ENCODE peak calls at places on chromosomes 6 and 20, in four cellular contexts. T, W, O and S are unnamed samples.
A peak's percentile ranks its signal among the peaks of the same experiment; 100 is the strongest.

GRCh38 chr6:89393659-89394058 is 18.4 kb downstream of the RRAGD start:
- DNase-seq in T (no peak), W (no peak), O (no peak), S (no peak)

GRCh38 chr6:157107915-157108651 is 215.2 kb downstream of the TMEM242 start:
- DNase-seq in T (no peak), W (no peak), O (no peak), S (no peak)

GRCh38 chr6:97644353-97644752 is 361.3 kb upstream of the MMS22L start:
- DNase-seq in T (no peak), W (no peak), O (no peak), S (no peak)

GRCh38 chr6:136216503-136216902 is 33.6 kb downstream of the MTFR2 start:
- DNase-seq in T (no peak), W (no peak), O (no peak), S (no peak)

GRCh38 chr6:106360989-106361430 is 493 bp downstream of the CRYBG1 start:
- DNase-seq in T (peak; percentile 15), W (no peak), O (peak; percentile 25), S (peak; percentile 63)

GRCh38 chr6:27867941-27868705 is 44.1 kb downstream of the OR2B2 start:
- DNase-seq in T (no peak), W (no peak), O (no peak), S (no peak)

GRCh38 chr6:163260911-163261310 is 153.6 kb upstream of the QKI start:
- DNase-seq in T (no peak), W (no peak), O (no peak), S (no peak)

GRCh38 chr20:43983904-43984361 is 69.3 kb downstream of the TOX2 start:
- DNase-seq in T (no peak), W (no peak), O (no peak), S (no peak)

GRCh38 chr20:47354710-47355488 is 1.6 kb downstream of the ZMYND8 start:
- DNase-seq in T (no peak), W (no peak), O (no peak), S (no peak)

GRCh38 chr20:48624315-48625020 is 203.3 kb downstream of the PREX1 start:
- DNase-seq in T (no peak), W (no peak), O (no peak), S (no peak)

GRCh38 chr6:39266375-39266774 is 37.1 kb upstream of the KCNK5 start:
- DNase-seq in T (no peak), W (no peak), O (no peak), S (no peak)

GRCh38 chr6:90502866-90503407 is 83.9 kb downstream of the MAP3K7 start:
- DNase-seq in T (no peak), W (no peak), O (no peak), S (no peak)

GRCh38 chr6:31966997-31967925 is 4.7 kb downstream of the DXO start:
- DNase-seq in T (no peak), W (no peak), O (no peak), S (no peak)

GRCh38 chr20:52087471-52087870 is 104.1 kb downstream of the ZFP64 start:
- DNase-seq in T (no peak), W (no peak), O (no peak), S (no peak)

GRCh38 chr20:878511-879307 is 37.4 kb downstream of the ANGPT4 start:
- DNase-seq in T (peak; percentile 64), W (no peak), O (no peak), S (peak; percentile 62)

GRCh38 chr6:43772571-43773049 is 2.6 kb downstream of the VEGFA start:
- DNase-seq in T (no peak), W (peak; percentile 51), O (no peak), S (no peak)

GRCh38 chr20:61537239-61537638 is 285.2 kb downstream of the CDH4 start:
- DNase-seq in T (no peak), W (no peak), O (no peak), S (no peak)

GRCh38 chr6:35392111-35392702 is 49.8 kb downstream of the PPARD start:
- DNase-seq in T (peak; percentile 53), W (peak; percentile 95), O (no peak), S (no peak)

GRCh38 chr6:73180718-73181619 is 44.3 kb downstream of the KHDC1L start:
- DNase-seq in T (peak; percentile 21), W (no peak), O (peak; percentile 65), S (peak; percentile 63)

GRCh38 chr6:158698876-158699440 is 49.1 kb downstream of the SYTL3 start:
- DNase-seq in T (no peak), W (no peak), O (no peak), S (no peak)

GRCh38 chr6:113690255-113690956 is 166.7 kb upstream of the MARCKS start:
- DNase-seq in T (no peak), W (no peak), O (no peak), S (peak; percentile 25)

GRCh38 chr6:127824061-127824460 is 76.8 kb downstream of the THEMIS start:
- DNase-seq in T (no peak), W (no peak), O (no peak), S (no peak)

GRCh38 chr6:57040011-57040410 is 6.5 kb upstream of the KIAA1586 start:
- DNase-seq in T (no peak), W (no peak), O (no peak), S (no peak)

GRCh38 chr6:28159029-28159607 is 17.4 kb downstream of the ZKSCAN8 start:
- DNase-seq in T (no peak), W (no peak), O (no peak), S (no peak)

GRCh38 chr6:26045046-26045938 is 41.9 kb upstream of the HFE start:
- DNase-seq in T (peak; percentile 45), W (peak; percentile 76), O (peak; percentile 94), S (peak; percentile 81)

GRCh38 chr6:125066964-125067363 is 86.6 kb upstream of the TPD52L1 start:
- DNase-seq in T (no peak), W (no peak), O (no peak), S (no peak)

GRCh38 chr6:42428326-42429041 is 23.2 kb downstream of the TRERF1 start:
- DNase-seq in T (no peak), W (no peak), O (peak; percentile 60), S (peak; percentile 73)